ENCODE peak calls at places on chromosome 21, in eight cellular contexts. T is neural progenitor cell, E is AG04450, Q is NB4, X is heart right ventricle, M is dorsolateral prefrontal cortex, C is WTC11, Y is endodermal cell. F is an unnamed sample.

GRCh38 chr21:35408401-35408800 is 359.3 kb upstream of the RUNX1 start:
- DNase-seq in T (peak; percentile 4), M (no peak), Y (no peak), E (no peak), C (no peak), X (no peak), Q (no peak), F (no peak)

GRCh38 chr21:17370750-17371325 is 142.0 kb upstream of the CXADR start:
- DNase-seq in M (no peak), C (no peak), E (no peak), Y (peak; percentile 59), Q (no peak), T (no peak), X (no peak), F (no peak)

GRCh38 chr21:26391166-26391565 is 181.9 kb downstream of the CYYR1 start:
- DNase-seq in C (no peak), T (no peak), X (no peak), E (no peak), M (no peak), Y (no peak), Q (no peak), F (no peak)

GRCh38 chr21:35779690-35780570 is 280.4 kb downstream of the SETD4 start:
- DNase-seq in C (no peak), Y (no peak), Q (no peak), X (no peak), E (peak; percentile 38), M (no peak), T (no peak), F (peak; percentile 94)

GRCh38 chr21:26834181-26834945 is 10.8 kb downstream of the ADAMTS1 start:
- DNase-seq in Y (no peak), Q (no peak), C (no peak), T (no peak), E (no peak), M (no peak), X (no peak), F (no peak)

GRCh38 chr21:35079181-35079580 is 30.1 kb upstream of the RUNX1 start:
- DNase-seq in Q (no peak), Y (no peak), T (no peak), X (no peak), E (no peak), M (no peak), C (no peak), F (no peak)

GRCh38 chr21:14787312-14787711 is 241.2 kb upstream of the SAMSN1 start:
- DNase-seq in E (no peak), M (no peak), C (no peak), Q (no peak), X (no peak), T (no peak), Y (no peak), F (no peak)

GRCh38 chr21:36155603-36156338 is 853 bp upstream of the DOP1B start:
- DNase-seq in E (no peak), Y (peak; percentile 68), M (no peak), T (peak; percentile 6), C (peak; percentile 25), X (peak; percentile 42), Q (no peak), F (no peak)

GRCh38 chr21:36883532-36884486 is 82.7 kb downstream of the HLCS start:
- DNase-seq in Q (no peak), M (no peak), C (no peak), Y (no peak), X (no peak), T (no peak), E (no peak), F (no peak)

DNA sequence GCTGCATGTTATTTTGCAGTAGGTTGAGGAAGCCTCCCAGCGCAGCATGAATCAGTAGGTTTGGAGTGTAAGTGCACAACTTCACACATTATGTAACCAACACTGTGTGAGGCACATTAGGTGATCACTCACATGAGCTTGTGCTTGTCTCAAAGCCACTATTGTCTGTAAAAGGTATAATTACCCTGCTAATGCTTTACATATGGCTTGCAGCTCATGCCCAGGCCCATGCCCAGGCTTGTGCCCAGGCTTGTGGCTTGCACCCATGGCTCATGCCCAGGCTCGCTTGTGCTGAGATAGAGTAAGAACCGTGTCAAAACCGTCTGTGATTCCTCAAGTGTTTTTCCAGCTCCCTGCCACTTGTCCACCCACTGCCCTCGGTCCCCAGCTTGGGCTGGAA is 596.3 kb downstream of the LTN1 start:
- DNase-seq in E (no peak), Y (no peak), M (no peak), T (no peak), X (no peak), C (no peak), Q (no peak), F (no peak)
- TF ChIP-seq CTCF in E (no peak), Y (no peak), M (no peak), T (no peak), X (no peak), C (no peak), Q (no peak), F (no peak)

DNA sequence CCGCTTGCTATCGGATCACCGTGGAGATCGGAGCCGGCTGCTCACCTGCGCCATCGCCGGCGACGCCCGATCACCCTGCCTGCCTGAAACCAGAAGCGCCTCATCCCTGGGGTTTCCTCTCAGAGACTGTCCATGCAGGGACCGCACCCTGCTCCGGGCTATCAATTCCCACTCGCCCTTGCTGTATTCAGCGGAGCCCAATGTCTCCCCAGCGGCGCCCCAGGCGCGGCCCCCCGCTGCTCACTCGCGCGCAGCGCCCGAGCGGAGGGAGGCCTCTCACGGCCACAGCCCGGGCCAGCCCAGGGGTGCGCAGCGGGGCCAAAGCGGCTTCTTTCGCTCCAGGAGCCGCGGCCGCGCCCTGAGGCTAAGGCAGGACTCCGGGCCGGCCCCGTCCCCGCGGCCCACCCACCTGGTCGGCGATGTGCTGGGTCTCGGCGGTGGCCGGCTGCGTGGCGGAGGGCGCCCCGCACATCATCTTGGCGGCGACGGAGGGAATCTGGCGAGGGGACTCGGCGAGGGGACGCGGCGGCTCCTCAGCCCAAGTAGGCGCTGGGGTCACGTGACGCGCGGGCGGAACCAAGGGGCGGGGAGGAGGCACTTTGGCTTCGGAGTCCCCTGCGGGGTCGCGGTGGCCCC is at the start of gene CSTB:
- DNase-seq in E (no peak), Y (peak; percentile 95), T (peak; percentile 90), C (peak; percentile 83), Q (peak; percentile 85), X (peak; percentile 86), M (peak; percentile 79), F (peak; percentile 45)
- TF ChIP-seq CTCF in E (no peak), Y (peak; percentile 14), T (peak; percentile 7), C (no peak), Q (no peak), X (no peak), M (no peak), F (no peak)

DNA sequence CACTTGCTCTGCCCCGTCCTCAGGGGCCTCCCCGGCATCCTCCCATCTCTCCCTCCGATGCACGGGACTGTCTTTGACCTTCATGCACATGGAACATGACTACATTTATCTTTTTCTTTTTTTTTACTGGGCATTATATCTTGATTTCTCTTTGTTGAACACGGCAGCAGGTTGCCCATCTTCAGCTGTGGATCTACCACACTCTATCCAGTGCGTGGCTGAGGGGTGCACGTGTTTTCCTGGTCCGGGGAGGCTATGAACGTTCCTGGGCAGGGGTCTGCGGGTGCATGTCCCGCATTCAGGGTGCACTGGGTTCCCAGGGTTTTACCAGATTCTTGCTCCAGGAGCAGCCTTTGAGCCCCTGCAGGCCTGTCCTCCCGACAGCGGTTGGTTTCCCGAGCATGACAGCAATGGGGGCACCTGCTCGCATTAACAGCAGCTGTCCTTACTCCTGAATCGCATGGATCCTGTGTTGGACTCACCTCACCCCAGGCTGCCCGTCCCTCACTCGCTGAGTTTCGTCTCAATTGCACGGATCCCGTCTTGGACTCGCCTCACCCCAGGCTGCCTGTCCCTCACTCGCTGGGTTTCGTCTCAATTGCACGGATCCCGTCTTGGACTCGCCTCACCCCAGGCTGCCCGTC is 7.4 kb downstream of the POFUT2 start:
- DNase-seq in Y (peak; percentile 35), Q (no peak), C (peak; percentile 9), M (peak; percentile 6), X (no peak), E (no peak), T (no peak), F (no peak)
- TF ChIP-seq CTCF in Y (no peak), Q (no peak), C (no peak), M (no peak), X (no peak), E (no peak), T (no peak), F (no peak)

GRCh38 chr21:33229099-33229775 is 501 bp upstream of the IFNAR2 start:
- DNase-seq in M (no peak), X (no peak), C (no peak), Q (no peak), Y (no peak), E (no peak), T (no peak), F (no peak)

GRCh38 chr21:33229776-33230517 is at the start of gene IFNAR2:
- DNase-seq in M (peak; percentile 36), E (no peak), C (peak; percentile 79), Y (peak; percentile 94), X (peak; percentile 85), Q (peak; percentile 77), T (peak; percentile 91), F (no peak)

GRCh38 chr21:33232640-33233039 is 2.9 kb downstream of the IFNAR2 start:
- DNase-seq in X (no peak), M (no peak), T (no peak), E (no peak), Y (no peak), Q (peak; percentile 18), C (no peak), F (no peak)

GRCh38 chr21:33231526-33231925 is 1.8 kb downstream of the IFNAR2 start:
- DNase-seq in T (no peak), X (no peak), Y (no peak), C (no peak), E (no peak), Q (no peak), M (no peak), F (no peak)

DNA sequence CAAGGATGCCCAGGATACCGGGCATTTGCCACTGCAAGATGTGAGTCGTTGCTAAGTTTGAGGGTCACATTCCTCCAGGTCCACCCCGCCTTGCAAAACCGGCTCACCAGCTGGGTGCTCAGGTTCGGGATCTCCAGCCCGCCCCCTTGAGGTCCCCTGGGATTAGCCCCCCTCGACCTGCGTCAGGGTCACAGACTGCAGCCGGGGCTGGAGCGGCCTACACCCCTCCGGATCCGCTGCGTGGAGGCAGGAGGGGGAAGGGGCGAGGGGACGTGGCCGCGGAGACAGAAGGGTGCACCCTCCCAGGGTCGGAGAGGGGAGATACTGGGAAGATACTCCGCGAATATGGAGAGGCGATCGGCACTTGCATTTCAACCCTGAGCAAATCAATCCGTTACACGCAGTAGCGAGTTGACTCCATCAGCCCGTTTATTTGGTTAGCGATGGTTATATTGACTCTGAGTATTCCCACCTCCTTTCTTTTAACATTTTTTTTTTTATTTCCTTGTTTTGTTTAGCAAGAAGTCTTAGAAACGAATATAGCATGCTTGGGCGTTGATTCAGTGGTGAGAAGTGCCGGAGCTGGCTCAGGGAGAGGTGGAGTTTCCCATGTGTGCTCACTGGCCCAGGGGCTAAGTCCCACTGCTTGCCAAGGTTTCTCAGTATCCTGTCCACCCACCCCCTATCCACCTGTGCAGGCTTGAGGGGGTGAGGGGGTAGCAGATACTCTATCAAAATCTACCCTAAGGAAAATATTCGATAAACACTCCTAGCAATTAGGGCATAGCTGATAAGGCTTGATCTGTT is 983 bp downstream of the IFNAR2 start:
- DNase-seq in T (peak; percentile 77), C (peak; percentile 78), Y (peak; percentile 86), Q (peak; percentile 74), M (peak; percentile 45), X (peak; percentile 56), E (no peak), F (peak; percentile 62)
- TF ChIP-seq CTCF in T (peak; percentile 49), C (no peak), Y (peak; percentile 29), Q (no peak), M (no peak), X (no peak), E (no peak), F (peak; percentile 69)

F was measured in HFFc6.